ENCODE peak calls at places on chromosomes 4 and X, in seven cellular contexts. B is cardiac muscle cell, M is brain microvascular endothelial cell, K is MM.1S, H is GM12865, G is WERI-Rb-1, V is omental fat pad. Z is an unnamed sample.

GRCh38 chr4:111046811-111047210 is 423.9 kb upstream of the PITX2 start:
- DNase-seq in B (no peak), M (no peak), K (no peak), H (no peak), G (no peak), V (no peak), Z (no peak)

GRCh38 chr4:6703786-6704185 is 5.9 kb downstream of the MRFAP1L1 start:
- DNase-seq in B (no peak), M (no peak), K (no peak), H (no peak), G (no peak), V (no peak), Z (no peak)

GRCh38 chr4:77538144-77538543 is 67.5 kb upstream of the CXCL13 start:
- DNase-seq in B (no peak), M (peak), K (peak), H (no peak), G (no peak), V (no peak), Z (no peak)

GRCh38 chr4:127606823-127607222 is 25.9 kb upstream of the INTU start:
- DNase-seq in B (no peak), M (no peak), K (no peak), H (no peak), G (no peak), V (no peak), Z (no peak)

GRCh38 chr4:23881052-23881501 is 8.8 kb downstream of the PPARGC1A start:
- DNase-seq in B (no peak), M (no peak), K (no peak), H (no peak), G (no peak), V (no peak), Z (no peak)

GRCh38 chr4:2417765-2418651 is at the start of gene ZFYVE28:
- DNase-seq in B (no peak), M (no peak), K (no peak), H (no peak), G (peak), V (no peak), Z (no peak)

GRCh38 chr4:7135389-7135746 is 57.0 kb upstream of the SORCS2 start:
- DNase-seq in B (no peak), M (peak), K (no peak), H (no peak), G (no peak), V (no peak), Z (no peak)

GRCh38 chrX:21509912-21510311 is 135.7 kb downstream of the CNKSR2 start:
- DNase-seq in B (no peak), M (no peak), K (no peak), H (no peak), G (no peak), V (no peak), Z (no peak)

GRCh38 chr4:6855692-6856297 is 53.8 kb upstream of the TBC1D14 start:
- DNase-seq in B (peak), M (peak), K (no peak), H (peak), G (no peak), V (no peak), Z (peak)

GRCh38 chr4:42953316-42953715 is 60.8 kb downstream of the GRXCR1 start:
- DNase-seq in B (no peak), M (no peak), K (no peak), H (no peak), G (no peak), V (no peak), Z (no peak)

GRCh38 chr4:18882468-18882867 is 860.9 kb upstream of the LCORL start:
- DNase-seq in B (peak), M (peak), K (no peak), H (no peak), G (no peak), V (no peak), Z (no peak)

GRCh38 chrX:107008034-107008433 is 8.0 kb upstream of the MORC4 start:
- DNase-seq in B (no peak), M (no peak), K (no peak), H (no peak), G (no peak), V (no peak), Z (no peak)
- TF ChIP-seq CTCF in B (no peak), M (no peak), K (no peak), H (no peak), G (no peak), V (no peak), Z (no peak)

GRCh38 chrX:2549874-2550273 is 49.1 kb upstream of the DHRSX start:
- DNase-seq in B (no peak), M (no peak), K (no peak), H (no peak), G (peak), V (no peak), Z (no peak)

GRCh38 chrX:2547746-2548145 is 47.0 kb upstream of the DHRSX start:
- DNase-seq in B (no peak), M (no peak), K (no peak), H (peak), G (no peak), V (no peak), Z (no peak)

GRCh38 chrX:2546496-2546895 is 45.7 kb upstream of the DHRSX start:
- DNase-seq in B (no peak), M (no peak), K (no peak), H (no peak), G (no peak), V (no peak), Z (no peak)

GRCh38 chrX:2550288-2551020 is 49.7 kb upstream of the DHRSX start:
- DNase-seq in B (no peak), M (no peak), K (no peak), H (no peak), G (no peak), V (no peak), Z (no peak)

DNA sequence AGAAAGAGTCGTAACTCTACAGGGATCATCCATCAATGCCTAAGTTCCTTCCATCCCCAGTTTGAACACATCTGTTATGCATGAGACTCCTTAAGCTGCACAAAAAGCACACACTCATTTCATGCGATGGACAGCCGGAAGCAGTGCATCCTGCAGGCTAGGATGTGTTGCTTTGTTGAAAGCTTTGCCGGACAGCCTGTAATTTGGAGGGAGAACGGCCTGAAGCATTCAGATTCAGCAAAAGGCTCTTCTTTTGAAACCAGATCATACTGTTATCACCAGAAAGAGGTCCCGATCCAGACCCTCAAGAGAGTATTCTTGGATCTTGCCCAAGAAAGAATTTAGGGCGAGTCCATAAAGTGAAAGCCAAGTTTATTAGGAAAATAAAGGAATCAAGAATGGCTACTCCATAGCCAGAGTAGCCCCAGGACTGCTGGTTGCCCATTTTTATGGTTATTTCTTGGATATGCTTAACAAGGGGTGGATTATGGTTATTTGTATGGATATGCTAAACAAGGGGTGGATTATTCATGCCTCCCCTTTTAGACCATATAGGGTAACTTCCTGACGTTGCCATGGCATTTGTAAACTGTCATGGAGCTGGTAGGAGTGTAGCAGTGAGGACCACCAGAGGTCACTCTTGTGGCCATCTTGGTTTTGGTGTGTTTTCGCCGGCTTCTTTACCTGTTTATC is 48.1 kb upstream of the DHRSX start:
- DNase-seq in B (no peak), M (no peak), K (no peak), H (no peak), G (no peak), V (no peak), Z (no peak)
- TF ChIP-seq CTCF in B (no peak), M (no peak), K (no peak), H (no peak), G (no peak), V (no peak), Z (no peak)

GRCh38 chr4:182555997-182556418 is 312.8 kb downstream of the TENM3 start:
- DNase-seq in B (no peak), M (peak), K (no peak), H (no peak), G (no peak), V (no peak), Z (no peak)
- TF ChIP-seq CTCF in B (no peak), M (no peak), K (no peak), H (no peak), G (no peak), V (no peak), Z (no peak)

DNA sequence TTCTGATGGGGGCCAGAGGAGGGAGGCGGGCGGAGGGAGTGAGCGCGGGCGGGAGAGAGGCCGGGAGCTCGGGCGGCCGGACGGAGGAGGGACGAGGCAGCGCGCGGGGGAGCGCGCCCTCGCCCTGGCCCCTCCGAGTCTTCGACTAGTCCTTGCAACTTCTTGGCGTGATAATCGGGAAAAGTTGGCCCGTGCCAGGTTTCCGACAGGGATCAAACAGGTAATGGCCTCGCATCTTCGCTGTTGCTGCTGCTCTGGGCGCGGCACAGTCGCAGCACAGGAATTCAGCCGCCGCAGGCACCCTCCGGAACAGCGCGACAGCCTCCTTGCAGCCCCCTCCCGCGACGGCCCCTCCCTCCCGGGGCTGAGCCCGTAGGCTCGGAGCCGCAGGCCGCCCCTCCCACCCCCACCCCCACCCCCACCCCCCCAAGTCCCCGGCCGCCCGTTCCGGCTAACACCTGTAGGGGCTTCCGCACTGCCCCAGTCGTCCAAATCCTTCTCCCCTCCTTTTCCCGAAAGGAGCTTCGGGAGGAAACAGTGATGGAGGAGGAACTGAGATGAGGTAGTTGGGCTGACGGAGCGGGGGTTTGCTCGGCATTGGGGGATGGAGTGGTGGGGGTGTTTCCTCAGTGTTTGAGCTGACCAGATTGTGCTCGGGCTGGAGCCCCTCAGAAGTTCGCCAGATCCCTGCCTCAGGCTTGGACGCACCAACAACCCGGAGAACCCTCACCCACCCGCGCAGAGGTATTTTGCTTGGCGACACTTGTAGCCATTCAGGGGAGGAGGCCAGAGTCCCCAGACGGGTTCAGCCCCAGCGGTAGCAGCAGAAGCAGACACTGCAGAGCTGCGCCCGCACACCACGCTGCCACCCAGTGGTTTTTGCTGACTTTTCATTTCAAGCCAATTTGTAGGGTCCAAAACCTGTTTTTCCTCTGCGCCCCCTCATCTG is at the start of gene FGF13:
- DNase-seq in B (peak), M (no peak), K (peak), H (peak), G (no peak), V (no peak), Z (peak)
- TF ChIP-seq CTCF in B (peak), M (peak), K (peak), H (no peak), G (peak), V (no peak), Z (no peak)